ENCODE peak calls at places on chromosomes 5 and 9, in four cellular contexts. C is HepG2, Y is K562, I is GM12878. K is an unnamed sample.

GRCh38 chr5:6505779-6506557 is 57.3 kb downstream of the UBE2QL1 start:
- DNase-seq in C (no peak), Y (no peak), I (no peak), K (no peak)

GRCh38 chr5:170363671-170364070 is 25.5 kb downstream of the KCNMB1 start:
- DNase-seq in C (no peak), Y (no peak), I (no peak), K (no peak)

GRCh38 chr5:122704247-122705036 is 70.4 kb upstream of the SNX2 start:
- DNase-seq in C (peak; percentile 45), Y (peak; percentile 18), I (no peak), K (peak; percentile 28)

GRCh38 chr9:114003756-114004155 is 74.3 kb downstream of the AMBP start:
- DNase-seq in C (no peak), Y (no peak), I (no peak), K (no peak)

GRCh38 chr5:175246242-175246891 is 197.6 kb downstream of the DRD1 start:
- DNase-seq in C (no peak), Y (no peak), I (no peak), K (no peak)

GRCh38 chr5:171630047-171630669 is 155.5 kb upstream of the SMIM23 start:
- DNase-seq in C (no peak), Y (peak; percentile 31), I (no peak), K (peak; percentile 89)

GRCh38 chr9:120659209-120659608 is 55.1 kb downstream of the MEGF9 start:
- DNase-seq in C (no peak), Y (no peak), I (no peak), K (no peak)

GRCh38 chr5:43073597-43074546 is 33.8 kb upstream of the ANXA2R start:
- DNase-seq in C (peak; percentile 49), Y (peak; percentile 65), I (no peak), K (peak; percentile 33)

GRCh38 chr9:129580211-129580915 is 40.5 kb downstream of the C9orf50 start:
- DNase-seq in C (peak; percentile 91), Y (no peak), I (peak; percentile 64), K (no peak)

GRCh38 chr5:178074266-178074952 is 38.9 kb upstream of the N4BP3 start:
- DNase-seq in C (peak; percentile 72), Y (peak; percentile 37), I (no peak), K (no peak)

GRCh38 chr5:177094224-177095087 is 7.7 kb downstream of the FGFR4 start:
- DNase-seq in C (peak; percentile 86), Y (no peak), I (no peak), K (no peak)

GRCh38 chr5:125463441-125464092 is 717.1 kb upstream of the ZNF608 start:
- DNase-seq in C (no peak), Y (no peak), I (no peak), K (no peak)

GRCh38 chr5:17343675-17344074 is 126.2 kb downstream of the BASP1 start:
- DNase-seq in C (no peak), Y (no peak), I (peak; percentile 57), K (no peak)

GRCh38 chr9:112541690-112542089 is 55.1 kb downstream of the KIAA1958 start:
- DNase-seq in C (no peak), Y (no peak), I (no peak), K (no peak)

GRCh38 chr5:126339215-126339805 is 83.9 kb upstream of the GRAMD2B start:
- DNase-seq in C (peak; percentile 61), Y (peak; percentile 53), I (no peak), K (peak; percentile 45)

GRCh38 chr5:91556-92263 is at the start of gene PLEKHG4B:
- DNase-seq in C (no peak), Y (no peak), I (no peak), K (peak; percentile 47)

GRCh38 chr5:64869419-64869818 is 100.7 kb downstream of the CWC27 start:
- DNase-seq in C (no peak), Y (no peak), I (no peak), K (no peak)

GRCh38 chr9:137750007-137750406 is 127.6 kb upstream of the CACNA1B start:
- DNase-seq in C (no peak), Y (no peak), I (no peak), K (no peak)

GRCh38 chr5:116451905-116452450 is 122.6 kb downstream of the SEMA6A start:
- DNase-seq in C (no peak), Y (no peak), I (no peak), K (no peak)

GRCh38 chr5:122972877-122973276 is 63.6 kb downstream of the PPIC start:
- DNase-seq in C (no peak), Y (no peak), I (no peak), K (no peak)

GRCh38 chr5:52827815-52828214 is 40.1 kb downstream of the ITGA1 start:
- DNase-seq in C (no peak), Y (no peak), I (no peak), K (no peak)

GRCh38 chr9:116275418-116276295 is 122.1 kb downstream of the PAPPA start:
- DNase-seq in C (no peak), Y (no peak), I (no peak), K (no peak)

GRCh38 chr9:131238402-131239021 is 37.8 kb downstream of the FAM78A start:
- DNase-seq in C (no peak), Y (no peak), I (no peak), K (no peak)

GRCh38 chr5:138391859-138392386 is 39.4 kb downstream of the KDM3B start:
- DNase-seq in C (no peak), Y (no peak), I (no peak), K (no peak)

GRCh38 chr9:89225587-89225986 is 47.0 kb upstream of the SHC3 start:
- DNase-seq in C (no peak), Y (no peak), I (no peak), K (no peak)
- TF ChIP-seq SP1 in C (no peak), Y (no peak), I (no peak), K (no peak)

GRCh38 chr5:4989121-4989520 is 151.0 kb upstream of the ADAMTS16 start:
- DNase-seq in C (no peak), Y (no peak), I (no peak), K (no peak)

GRCh38 chr5:4990017-4990416 is 150.1 kb upstream of the ADAMTS16 start:
- DNase-seq in C (no peak), Y (no peak), I (no peak), K (no peak)

GRCh38 chr5:4994994-4995393 is 145.1 kb upstream of the ADAMTS16 start:
- DNase-seq in C (no peak), Y (no peak), I (no peak), K (no peak)
- TF ChIP-seq BHLHE40 in C (no peak), Y (no peak), I (no peak), K (no peak)

DNA sequence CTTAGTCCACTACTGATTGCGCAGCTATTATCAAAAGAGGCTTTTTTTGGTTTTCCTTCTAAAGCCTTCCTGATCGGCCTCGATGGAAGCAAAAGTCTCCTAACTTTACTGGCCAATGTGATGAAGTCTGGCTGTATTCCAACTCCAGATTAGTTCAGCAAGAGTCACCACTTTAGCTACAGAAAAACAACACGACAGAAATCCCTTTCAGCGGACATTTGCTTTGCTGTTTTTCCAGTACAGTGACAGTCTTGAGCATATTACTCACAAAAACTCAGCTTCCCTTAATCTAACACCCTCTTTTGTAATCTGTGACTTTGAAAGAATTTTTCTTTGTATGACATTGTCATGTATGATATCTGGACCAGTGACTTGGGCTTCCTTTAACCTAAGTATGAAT is 95.7 kb downstream of the HOMER1 start:
- DNase-seq in C (no peak), Y (no peak), I (no peak), K (no peak)
- TF ChIP-seq FOXM1 in C (no peak), Y (no peak), I (no peak), K (no peak)

GRCh38 chr5:106843812-106844416 is 826.8 kb downstream of the EFNA5 start:
- DNase-seq in C (no peak), Y (no peak), I (no peak), K (peak; percentile 48)
- TF ChIP-seq SP1 in C (no peak), Y (no peak), I (no peak), K (no peak)

GRCh38 chr5:12095808-12096281 is 191.6 kb upstream of the CTNND2 start:
- DNase-seq in C (no peak), Y (no peak), I (no peak), K (no peak)
- TF ChIP-seq BHLHE40 in C (no peak), Y (no peak), I (no peak), K (no peak)

GRCh38 chr9:38196721-38197120 is 127.7 kb upstream of the SHB start:
- DNase-seq in C (no peak), Y (no peak), I (no peak), K (no peak)
- TF ChIP-seq FOXM1 in C (no peak), Y (no peak), I (no peak), K (no peak)

DNA sequence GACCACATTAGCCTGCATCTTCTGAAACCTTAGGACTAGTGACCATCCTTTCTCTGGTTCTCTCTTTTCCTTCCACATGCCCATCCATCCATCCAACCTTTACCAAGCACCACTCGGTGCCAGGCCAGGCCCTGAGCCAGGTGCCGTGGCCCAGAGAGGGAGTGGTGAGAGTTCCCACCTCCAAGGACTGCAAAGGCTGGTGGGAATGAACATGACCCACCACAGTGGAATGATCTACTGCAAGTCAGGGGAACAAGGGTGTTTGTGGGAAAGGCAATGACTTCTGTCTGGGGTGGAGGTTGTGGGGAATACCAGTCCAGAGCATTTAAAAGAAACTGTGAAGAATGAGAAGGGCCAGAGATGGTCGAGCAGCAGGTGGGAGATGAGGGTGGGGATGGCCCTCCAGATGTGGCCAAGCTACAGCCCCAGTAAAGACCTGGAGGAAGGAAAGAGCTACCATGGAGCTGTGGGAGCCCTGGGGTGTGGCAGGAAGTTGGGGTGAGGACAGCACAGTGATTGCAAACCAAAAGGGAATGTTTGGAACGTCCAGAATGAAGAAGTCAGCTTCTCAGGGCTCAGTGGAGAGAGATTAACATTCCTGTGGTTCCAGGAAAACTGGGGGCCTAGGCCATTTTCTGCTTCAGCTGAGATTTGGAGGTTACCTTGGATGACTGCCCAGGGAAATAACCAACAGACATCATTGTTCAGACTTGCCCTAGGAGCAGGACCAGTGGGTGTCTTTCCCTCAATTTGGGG is 30.6 kb upstream of the CORO2A start:
- DNase-seq in C (peak; percentile 81), Y (no peak), I (no peak), K (no peak)
- TF ChIP-seq SP1 in C (no peak), Y (no peak), I (no peak), K (no peak)

K was measured in HEK293T.